ENCODE peak calls at places on chromosomes 3 and 15, in four cellular contexts. L is stimulated activated naive CD8-positive, alpha-beta T cell treated with anti-CD3 and anti-CD28 coated beads, Interleukin-15, amount 100 ng/mL, for 72 hours; K is anterior cingulate cortex; Q is RWPE2. M is an unnamed sample.
A peak's percentile ranks its signal among the peaks of the same experiment; 100 is the strongest.

GRCh38 chr3:154969366-154969765 is 110.8 kb upstream of the MME start:
- DNase-seq in L (no peak), K (no peak), Q (no peak), M (no peak)

GRCh38 chr3:171284308-171285075 is 175.7 kb downstream of the TNIK start:
- DNase-seq in L (peak; percentile 31), K (no peak), Q (no peak), M (no peak)

GRCh38 chr3:160027541-160028195 is 39.0 kb downstream of the IL12A start:
- DNase-seq in L (peak; percentile 23), K (no peak), Q (no peak), M (no peak)

GRCh38 chr3:149479621-149480325 is 5.3 kb downstream of the TM4SF4 start:
- DNase-seq in L (no peak), K (no peak), Q (no peak), M (no peak)

GRCh38 chr3:69784854-69785523 is 45.7 kb downstream of the MITF start:
- DNase-seq in L (no peak), K (no peak), Q (no peak), M (no peak)

GRCh38 chr3:34012102-34012461 is 213.7 kb downstream of the PDCD6IP start:
- DNase-seq in L (no peak), K (no peak), Q (no peak), M (no peak)

GRCh38 chr3:196967412-196968232 is 1.0 kb downstream of the PIGZ start:
- DNase-seq in L (no peak), K (no peak), Q (no peak), M (no peak)

GRCh38 chr3:156530969-156531368 is 23.9 kb downstream of the SSR3 start:
- DNase-seq in L (no peak), K (no peak), Q (no peak), M (no peak)

GRCh38 chr15:95249524-95249923 is 1018.2 kb downstream of the MCTP2 start:
- DNase-seq in L (no peak), K (no peak), Q (no peak), M (no peak)

GRCh38 chr15:68930268-68931022 is at the start of gene SPESP1:
- DNase-seq in L (peak; percentile 52), K (no peak), Q (peak; percentile 94), M (peak; percentile 4)

GRCh38 chr3:52983336-52983807 is 62.5 kb downstream of the SFMBT1 start:
- DNase-seq in L (peak; percentile 82), K (no peak), Q (no peak), M (peak; percentile 22)

GRCh38 chr3:114093001-114093350 is 36.4 kb downstream of the QTRT2 start:
- DNase-seq in L (no peak), K (no peak), Q (no peak), M (no peak)

GRCh38 chr3:68220832-68221231 is 566.4 kb upstream of the SUCLG2 start:
- DNase-seq in L (no peak), K (no peak), Q (no peak), M (no peak)

GRCh38 chr15:93703092-93703785 is 528.1 kb upstream of the MCTP2 start:
- DNase-seq in L (no peak), K (no peak), Q (no peak), M (no peak)

GRCh38 chr15:60218256-60218655 is 179.5 kb downstream of the ANXA2 start:
- DNase-seq in L (no peak), K (no peak), Q (no peak), M (no peak)

GRCh38 chr3:45864760-45865567 is 21.4 kb upstream of the CCR9 start:
- DNase-seq in L (peak; percentile 66), K (no peak), Q (no peak), M (no peak)

GRCh38 chr15:64695571-64695992 is 79.8 kb downstream of the RBPMS2 start:
- DNase-seq in L (no peak), K (peak; percentile 41), Q (no peak), M (peak; percentile 70)

GRCh38 chr3:159892801-159893200 is 95.8 kb upstream of the IL12A start:
- DNase-seq in L (no peak), K (no peak), Q (no peak), M (no peak)

GRCh38 chr15:42138411-42138810 is 18.0 kb downstream of the PLA2G4F start:
- DNase-seq in L (peak; percentile 3), K (no peak), Q (peak; percentile 20), M (no peak)

GRCh38 chr15:66580643-66581042 is 14.8 kb upstream of the LCTL start:
- DNase-seq in L (no peak), K (no peak), Q (no peak), M (no peak)

GRCh38 chr3:129606522-129607390 is at the start of gene PLXND1:
- DNase-seq in L (peak; percentile 27), K (peak; percentile 52), Q (no peak), M (no peak)

GRCh38 chr3:143256416-143256815 is 136.8 kb downstream of the CHST2 start:
- DNase-seq in L (no peak), K (no peak), Q (no peak), M (no peak)

GRCh38 chr3:115418583-115418982 is 204.7 kb upstream of the GAP43 start:
- DNase-seq in L (no peak), K (no peak), Q (no peak), M (peak; percentile 11)

GRCh38 chr3:59512066-59512465 is 462.2 kb upstream of the CFAP20DC start:
- DNase-seq in L (no peak), K (no peak), Q (no peak), M (no peak)

GRCh38 chr3:184872200-184872599 is 60.2 kb downstream of the VPS8 start:
- DNase-seq in L (no peak), K (no peak), Q (no peak), M (no peak)

GRCh38 chr3:38992117-38992779 is 59.5 kb downstream of the SCN11A start:
- DNase-seq in L (no peak), K (no peak), Q (no peak), M (no peak)

GRCh38 chr15:93029613-93030429 is 59.2 kb downstream of the RGMA start:
- DNase-seq in L (no peak), K (no peak), Q (peak; percentile 74), M (no peak)

GRCh38 chr15:98526094-98526493 is 122.2 kb upstream of the IGF1R start:
- DNase-seq in L (no peak), K (no peak), Q (no peak), M (no peak)

GRCh38 chr15:78391781-78392180 is 46.2 kb upstream of the IREB2 start:
- DNase-seq in L (no peak), K (no peak), Q (peak; percentile 61), M (no peak)

GRCh38 chr3:145698749-145699148 is 462.2 kb downstream of the PLOD2 start:
- DNase-seq in L (no peak), K (no peak), Q (no peak), M (no peak)

GRCh38 chr3:112320698-112321097 is 12.3 kb upstream of the CD200 start:
- DNase-seq in L (no peak), K (no peak), Q (no peak), M (no peak)

GRCh38 chr3:4750306-4751056 is 228.8 kb upstream of the BHLHE40 start:
- DNase-seq in L (peak; percentile 39), K (peak; percentile 45), Q (no peak), M (no peak)

GRCh38 chr15:38885477-38885952 is 320.9 kb upstream of the RASGRP1 start:
- DNase-seq in L (no peak), K (no peak), Q (no peak), M (no peak)

GRCh38 chr3:14298442-14298841 is 104.0 kb upstream of the SLC6A6 start:
- DNase-seq in L (no peak), K (no peak), Q (no peak), M (no peak)

GRCh38 chr15:88897142-88897455 is 1.8 kb upstream of the HAPLN3 start:
- DNase-seq in L (no peak), K (no peak), Q (no peak), M (no peak)